ENCODE peak calls at places on chromosomes 16 and 17, in six cellular contexts. U is natural killer cell treated with Interleukin-12 subunit alpha and Interleukin-12 subunit beta and Interleukin-15 and Interleukin-18, amount 100 ng/mL, for 72 hours; S is activated naive CD8-positive, alpha-beta T cell treated with anti-CD3 and anti-CD28 coated beads, Interleukin-2, amount 50 U/mL, for 24 hours; C is cardiac fibroblast; H is A172; A is activated CD8-positive, alpha-beta T cell treated with anti-CD3 and anti-CD28 coated beads, Interleukin-2, amount 10 ng/mL, durations not matched to agents 7 days and 5 days. P is an unnamed sample.

GRCh38 chr17:47802341-47803022 is 19.1 kb downstream of the OSBPL7 start:
- DNase-seq in U (no peak), H (peak), C (peak), S (peak), A (peak), P (peak)

GRCh38 chr16:72424776-72425175 is 252.8 kb upstream of the PMFBP1 start:
- DNase-seq in C (no peak), U (no peak), S (no peak), H (no peak), A (no peak), P (no peak)

GRCh38 chr16:48576927-48577326 is 33.1 kb downstream of the N4BP1 start:
- DNase-seq in U (no peak), H (peak), C (no peak), S (peak), A (no peak), P (peak)

GRCh38 chr17:2462481-2462880 is 49.2 kb downstream of the METTL16 start:
- DNase-seq in S (no peak), H (no peak), C (no peak), A (no peak), U (no peak), P (no peak)

GRCh38 chr17:80981062-80981902 is 10.4 kb upstream of the CHMP6 start:
- DNase-seq in U (no peak), A (peak), H (no peak), C (no peak), S (peak), P (no peak)

GRCh38 chr16:626787-627457 is 3.9 kb upstream of the WFIKKN1 start:
- DNase-seq in C (peak), A (no peak), S (no peak), U (no peak), H (peak), P (peak)

GRCh38 chr17:68320311-68320865 is 29.1 kb downstream of the ARSG start:
- DNase-seq in H (no peak), U (no peak), C (no peak), A (no peak), S (no peak), P (no peak)

GRCh38 chr16:70725912-70726828 is 40.3 kb upstream of the MTSS2 start:
- DNase-seq in U (no peak), A (no peak), C (peak), S (no peak), H (no peak), P (no peak)

GRCh38 chr16:58462997-58463891 is 36.7 kb upstream of the NDRG4 start:
- DNase-seq in A (no peak), S (peak), C (no peak), U (no peak), H (no peak), P (no peak)

GRCh38 chr17:13776027-13776551 is 174.4 kb upstream of the HS3ST3A1 start:
- DNase-seq in C (no peak), H (no peak), U (no peak), S (no peak), A (no peak), P (no peak)

GRCh38 chr16:65728172-65728571 is 606.3 kb upstream of the CDH11 start:
- DNase-seq in S (no peak), A (no peak), U (no peak), H (peak), C (peak), P (no peak)

GRCh38 chr17:16283705-16284104 is 66.7 kb downstream of the PIGL start:
- DNase-seq in H (peak), A (no peak), S (no peak), U (no peak), C (peak), P (peak)

GRCh38 chr17:80358131-80358530 is 56.8 kb upstream of the ENDOV start:
- DNase-seq in H (no peak), A (no peak), S (no peak), C (no peak), U (no peak), P (no peak)

GRCh38 chr16:66618588-66618987 is 14.1 kb downstream of the CMTM3 start:
- DNase-seq in A (no peak), C (peak), S (no peak), U (no peak), H (peak), P (peak)

GRCh38 chr17:82246365-82247174 is 17.7 kb downstream of the SLC16A3 start:
- DNase-seq in S (no peak), A (no peak), U (no peak), C (peak), H (peak), P (peak)

GRCh38 chr17:27529230-27529796 is 73.1 kb downstream of the KSR1 start:
- DNase-seq in A (peak), C (peak), H (peak), U (no peak), S (no peak), P (peak)

GRCh38 chr17:65536573-65537342 is 24.7 kb downstream of the AXIN2 start:
- DNase-seq in C (no peak), H (no peak), U (no peak), A (no peak), S (no peak), P (no peak)

GRCh38 chr17:60577147-60577925 is 22.7 kb upstream of the PPM1D start:
- DNase-seq in C (peak), S (no peak), H (no peak), U (no peak), A (peak), P (no peak)

GRCh38 chr16:65967376-65967775 is 399.1 kb upstream of the CDH5 start:
- DNase-seq in C (no peak), U (no peak), H (peak), S (no peak), A (no peak), P (no peak)

GRCh38 chr17:40646791-40647548 is 648 bp downstream of the SMARCE1 start:
- DNase-seq in H (no peak), C (peak), S (peak), A (peak), U (peak), P (peak)

GRCh38 chr16:12225282-12225681 is 248.7 kb downstream of the SNX29 start:
- DNase-seq in U (no peak), A (no peak), S (no peak), C (no peak), H (no peak), P (no peak)

GRCh38 chr17:76270127-76270592 is 5.0 kb downstream of the UBALD2 start:
- DNase-seq in S (peak), U (no peak), C (no peak), A (peak), H (no peak), P (no peak)

GRCh38 chr16:53433930-53434435 is 288 bp upstream of the RBL2 start:
- DNase-seq in S (no peak), C (peak), U (no peak), A (peak), H (no peak), P (peak)

GRCh38 chr17:75587718-75588545 is at the start of gene MYO15B:
- DNase-seq in H (no peak), U (peak), S (peak), A (peak), C (peak), P (no peak)

GRCh38 chr16:88505405-88506082 is 52.5 kb downstream of the ZFPM1 start:
- DNase-seq in S (peak), C (peak), A (peak), H (peak), U (no peak), P (peak)

GRCh38 chr17:39787038-39787437 is 49.3 kb downstream of the GRB7 start:
- DNase-seq in C (no peak), U (no peak), S (no peak), H (no peak), A (no peak), P (no peak)

GRCh38 chr16:29649560-29650494 is 13.2 kb upstream of the SPN start:
- DNase-seq in C (no peak), S (no peak), U (peak), A (no peak), H (no peak), P (no peak)

GRCh38 chr16:25199457-25199856 is 17.3 kb upstream of the AQP8 start:
- DNase-seq in C (no peak), S (no peak), H (no peak), U (no peak), A (no peak), P (no peak)

GRCh38 chr17:82684207-82684903 is 14.1 kb downstream of the RAB40B start:
- DNase-seq in A (no peak), S (no peak), U (no peak), C (no peak), H (peak), P (no peak)

GRCh38 chr17:28959471-28959871 is 8.2 kb upstream of the PHF12 start:
- DNase-seq in A (no peak), C (no peak), U (no peak), S (no peak), H (no peak), P (no peak)

GRCh38 chr17:360141-360705 is 7.6 kb upstream of the RPH3AL start:
- DNase-seq in S (no peak), H (no peak), C (no peak), U (no peak), A (no peak), P (no peak)